ENCODE peak calls at places on chromosomes 16 and 17, in six cellular contexts. One of them, this sample, is unnamed.

GRCh38 chr16:29705030-29705429 is 26.1 kb downstream of the QPRT start:
- DNase-seq in A172: no peak
- DNase-seq in EL: no peak
- DNase-seq in lower leg skin: no peak
- DNase-seq in testis: no peak
- DNase-seq in stimulated activated CD4-positive, alpha-beta T cell treated with anti-CD3 and anti-CD28 coated beads, Interleukin-1b, Interleukin-23, amount 100 ng/mL, for 48 hours: no peak
- DNase-seq in this sample: no peak

GRCh38 chr17:36715951-36716350 is 114.6 kb downstream of the MRM1 start:
- DNase-seq in A172: no peak
- DNase-seq in EL: no peak
- DNase-seq in lower leg skin: no peak
- DNase-seq in testis: no peak
- DNase-seq in stimulated activated CD4-positive, alpha-beta T cell treated with anti-CD3 and anti-CD28 coated beads, Interleukin-1b, Interleukin-23, amount 100 ng/mL, for 48 hours: no peak
- DNase-seq in this sample: no peak

GRCh38 chr16:30380801-30381208 is 1.6 kb downstream of the SEPTIN1 start:
- DNase-seq in A172: no peak
- DNase-seq in EL: no peak
- DNase-seq in lower leg skin: no peak
- DNase-seq in testis: no peak
- DNase-seq in stimulated activated CD4-positive, alpha-beta T cell treated with anti-CD3 and anti-CD28 coated beads, Interleukin-1b, Interleukin-23, amount 100 ng/mL, for 48 hours: no peak
- DNase-seq in this sample: no peak

GRCh38 chr16:82042841-82043240 is 7.8 kb downstream of the HSD17B2 start:
- DNase-seq in A172: no peak
- DNase-seq in EL: no peak
- DNase-seq in lower leg skin: no peak
- DNase-seq in testis: no peak
- DNase-seq in stimulated activated CD4-positive, alpha-beta T cell treated with anti-CD3 and anti-CD28 coated beads, Interleukin-1b, Interleukin-23, amount 100 ng/mL, for 48 hours: no peak
- DNase-seq in this sample: no peak

GRCh38 chr17:44584498-44584897 is 27.2 kb downstream of the FZD2 start:
- DNase-seq in A172: no peak
- DNase-seq in EL: no peak
- DNase-seq in lower leg skin: no peak
- DNase-seq in testis: no peak
- DNase-seq in stimulated activated CD4-positive, alpha-beta T cell treated with anti-CD3 and anti-CD28 coated beads, Interleukin-1b, Interleukin-23, amount 100 ng/mL, for 48 hours: no peak
- DNase-seq in this sample: no peak

GRCh38 chr17:34435182-34435928 is 72.3 kb upstream of the CCL1 start:
- DNase-seq in A172: no peak
- DNase-seq in EL: no peak
- DNase-seq in lower leg skin: no peak
- DNase-seq in testis: no peak
- DNase-seq in stimulated activated CD4-positive, alpha-beta T cell treated with anti-CD3 and anti-CD28 coated beads, Interleukin-1b, Interleukin-23, amount 100 ng/mL, for 48 hours: no peak
- DNase-seq in this sample: no peak

GRCh38 chr16:20349615-20350014 is 2.9 kb downstream of the UMOD start:
- DNase-seq in A172: no peak
- DNase-seq in EL: no peak
- DNase-seq in lower leg skin: no peak
- DNase-seq in testis: no peak
- DNase-seq in stimulated activated CD4-positive, alpha-beta T cell treated with anti-CD3 and anti-CD28 coated beads, Interleukin-1b, Interleukin-23, amount 100 ng/mL, for 48 hours: no peak
- DNase-seq in this sample: no peak

GRCh38 chr17:9162275-9162985 is 141.1 kb downstream of the NTN1 start:
- DNase-seq in A172: no peak
- DNase-seq in EL: no peak
- DNase-seq in lower leg skin: no peak
- DNase-seq in testis: no peak
- DNase-seq in stimulated activated CD4-positive, alpha-beta T cell treated with anti-CD3 and anti-CD28 coated beads, Interleukin-1b, Interleukin-23, amount 100 ng/mL, for 48 hours: no peak
- DNase-seq in this sample: peak; percentile 2

GRCh38 chr16:83023011-83023410 is 396.2 kb downstream of the CDH13 start:
- DNase-seq in A172: no peak
- DNase-seq in EL: no peak
- DNase-seq in lower leg skin: no peak
- DNase-seq in testis: no peak
- DNase-seq in stimulated activated CD4-positive, alpha-beta T cell treated with anti-CD3 and anti-CD28 coated beads, Interleukin-1b, Interleukin-23, amount 100 ng/mL, for 48 hours: no peak
- DNase-seq in this sample: no peak

GRCh38 chr16:81595676-81596292 is 151.2 kb downstream of the CMIP start:
- DNase-seq in A172: no peak
- DNase-seq in EL: no peak
- DNase-seq in lower leg skin: no peak
- DNase-seq in testis: no peak
- DNase-seq in stimulated activated CD4-positive, alpha-beta T cell treated with anti-CD3 and anti-CD28 coated beads, Interleukin-1b, Interleukin-23, amount 100 ng/mL, for 48 hours: no peak
- DNase-seq in this sample: no peak

GRCh38 chr16:12271006-12271405 is 294.5 kb downstream of the SNX29 start:
- DNase-seq in A172: peak; percentile 40
- DNase-seq in EL: peak; percentile 59
- DNase-seq in lower leg skin: no peak
- DNase-seq in testis: peak; percentile 45
- DNase-seq in stimulated activated CD4-positive, alpha-beta T cell treated with anti-CD3 and anti-CD28 coated beads, Interleukin-1b, Interleukin-23, amount 100 ng/mL, for 48 hours: no peak
- DNase-seq in this sample: peak; percentile 21

GRCh38 chr17:45756266-45756989 is 27.7 kb upstream of the CRHR1 start:
- DNase-seq in A172: no peak
- DNase-seq in EL: no peak
- DNase-seq in lower leg skin: no peak
- DNase-seq in testis: no peak
- DNase-seq in stimulated activated CD4-positive, alpha-beta T cell treated with anti-CD3 and anti-CD28 coated beads, Interleukin-1b, Interleukin-23, amount 100 ng/mL, for 48 hours: no peak
- DNase-seq in this sample: no peak

GRCh38 chr17:56325561-56325960 is 172.3 kb downstream of the ANKFN1 start:
- DNase-seq in A172: no peak
- DNase-seq in EL: no peak
- DNase-seq in lower leg skin: no peak
- DNase-seq in testis: no peak
- DNase-seq in stimulated activated CD4-positive, alpha-beta T cell treated with anti-CD3 and anti-CD28 coated beads, Interleukin-1b, Interleukin-23, amount 100 ng/mL, for 48 hours: no peak
- DNase-seq in this sample: no peak

GRCh38 chr17:33647976-33648375 is 354.9 kb upstream of the ASIC2 start:
- DNase-seq in A172: no peak
- DNase-seq in EL: no peak
- DNase-seq in lower leg skin: no peak
- DNase-seq in testis: peak; percentile 33
- DNase-seq in stimulated activated CD4-positive, alpha-beta T cell treated with anti-CD3 and anti-CD28 coated beads, Interleukin-1b, Interleukin-23, amount 100 ng/mL, for 48 hours: no peak
- DNase-seq in this sample: no peak

GRCh38 chr17:19302791-19303233 is 59.7 kb downstream of the B9D1 start:
- DNase-seq in A172: no peak
- DNase-seq in EL: no peak
- DNase-seq in lower leg skin: no peak
- DNase-seq in testis: no peak
- DNase-seq in stimulated activated CD4-positive, alpha-beta T cell treated with anti-CD3 and anti-CD28 coated beads, Interleukin-1b, Interleukin-23, amount 100 ng/mL, for 48 hours: no peak
- DNase-seq in this sample: no peak

GRCh38 chr17:36674278-36674650 is 72.9 kb downstream of the MRM1 start:
- DNase-seq in A172: peak; percentile 45
- DNase-seq in EL: no peak
- DNase-seq in lower leg skin: no peak
- DNase-seq in testis: no peak
- DNase-seq in stimulated activated CD4-positive, alpha-beta T cell treated with anti-CD3 and anti-CD28 coated beads, Interleukin-1b, Interleukin-23, amount 100 ng/mL, for 48 hours: peak; percentile 37
- DNase-seq in this sample: no peak

GRCh38 chr17:30372755-30373154 is 6.0 kb upstream of the CPD start:
- DNase-seq in A172: peak; percentile 46
- DNase-seq in EL: peak; percentile 52
- DNase-seq in lower leg skin: no peak
- DNase-seq in testis: no peak
- DNase-seq in stimulated activated CD4-positive, alpha-beta T cell treated with anti-CD3 and anti-CD28 coated beads, Interleukin-1b, Interleukin-23, amount 100 ng/mL, for 48 hours: peak; percentile 52
- DNase-seq in this sample: no peak

GRCh38 chr17:75668489-75668888 is 1.4 kb downstream of the SAP30BP start:
- DNase-seq in A172: no peak
- DNase-seq in EL: no peak
- DNase-seq in lower leg skin: no peak
- DNase-seq in testis: no peak
- DNase-seq in stimulated activated CD4-positive, alpha-beta T cell treated with anti-CD3 and anti-CD28 coated beads, Interleukin-1b, Interleukin-23, amount 100 ng/mL, for 48 hours: no peak
- DNase-seq in this sample: no peak

GRCh38 chr17:58358408-58359172 is 6.6 kb upstream of the SUPT4H1 start:
- DNase-seq in A172: no peak
- DNase-seq in EL: no peak
- DNase-seq in lower leg skin: no peak
- DNase-seq in testis: no peak
- DNase-seq in stimulated activated CD4-positive, alpha-beta T cell treated with anti-CD3 and anti-CD28 coated beads, Interleukin-1b, Interleukin-23, amount 100 ng/mL, for 48 hours: no peak
- DNase-seq in this sample: no peak

GRCh38 chr16:228917-229730 is at the start of gene LUC7L:
- DNase-seq in A172: peak; percentile 76
- DNase-seq in EL: peak; percentile 86
- DNase-seq in lower leg skin: peak; percentile 77
- DNase-seq in testis: peak; percentile 93
- DNase-seq in stimulated activated CD4-positive, alpha-beta T cell treated with anti-CD3 and anti-CD28 coated beads, Interleukin-1b, Interleukin-23, amount 100 ng/mL, for 48 hours: peak; percentile 86
- DNase-seq in this sample: peak; percentile 73

GRCh38 chr16:61480250-61480649 is 556.0 kb downstream of the CDH8 start:
- DNase-seq in A172: no peak
- DNase-seq in EL: no peak
- DNase-seq in lower leg skin: no peak
- DNase-seq in testis: no peak
- DNase-seq in stimulated activated CD4-positive, alpha-beta T cell treated with anti-CD3 and anti-CD28 coated beads, Interleukin-1b, Interleukin-23, amount 100 ng/mL, for 48 hours: no peak
- DNase-seq in this sample: no peak

GRCh38 chr17:42894283-42895184 is 6.1 kb upstream of the G6PC1 start:
- DNase-seq in A172: no peak
- DNase-seq in EL: no peak
- DNase-seq in lower leg skin: no peak
- DNase-seq in testis: no peak
- DNase-seq in stimulated activated CD4-positive, alpha-beta T cell treated with anti-CD3 and anti-CD28 coated beads, Interleukin-1b, Interleukin-23, amount 100 ng/mL, for 48 hours: no peak
- DNase-seq in this sample: no peak

This sample was measured in NCI-H774.